ENCODE peak calls at places on chromosomes 13 and 19, in eight cellular contexts. Q is BJ, D is right lobe of liver, O is pancreas, R is IMR-90, W is heart left ventricle, U is endothelial cell of umbilical vein, G is nephron progenitor cell. N is an unnamed sample.

GRCh38 chr19:5479958-5480357 is 24.7 kb downstream of the ZNRF4 start:
- DNase-seq in Q (no peak), D (no peak), O (no peak), R (no peak), W (no peak), U (no peak), G (peak), N (no peak)

GRCh38 chr19:35478794-35479193 is 11.5 kb downstream of the KRTDAP start:
- DNase-seq in Q (no peak), D (no peak), O (no peak), R (no peak), W (no peak), U (no peak), G (no peak), N (no peak)

GRCh38 chr19:14004619-14005380 is 1.3 kb downstream of the RFX1 start:
- DNase-seq in Q (no peak), D (peak), O (peak), R (no peak), W (peak), U (peak), G (no peak), N (peak)

GRCh38 chr13:35468195-35468594 is 8.3 kb downstream of the MAB21L1 start:
- DNase-seq in Q (no peak), D (no peak), O (no peak), R (no peak), W (no peak), U (no peak), G (no peak), N (peak)

GRCh38 chr13:79909664-79910063 is 428.7 kb downstream of the NDFIP2 start:
- DNase-seq in Q (no peak), D (no peak), O (no peak), R (no peak), W (no peak), U (peak), G (no peak), N (no peak)

GRCh38 chr13:46773556-46773955 is 23.4 kb downstream of the ESD start:
- DNase-seq in Q (no peak), D (no peak), O (no peak), R (no peak), W (no peak), U (no peak), G (no peak), N (no peak)

GRCh38 chr19:18878058-18878797 is 17.7 kb downstream of the CERS1 start:
- DNase-seq in Q (no peak), D (no peak), O (no peak), R (no peak), W (no peak), U (no peak), G (no peak), N (no peak)

GRCh38 chr19:55377356-55378131 is 918 bp downstream of the TMEM190 start:
- DNase-seq in Q (no peak), D (peak), O (no peak), R (no peak), W (no peak), U (no peak), G (peak), N (no peak)

GRCh38 chr13:30477346-30478235 is 11.9 kb upstream of the HMGB1 start:
- DNase-seq in Q (no peak), D (no peak), O (no peak), R (no peak), W (no peak), U (no peak), G (no peak), N (no peak)

GRCh38 chr13:112441779-112442310 is 65.7 kb downstream of the SPACA7 start:
- DNase-seq in Q (no peak), D (no peak), O (no peak), R (no peak), W (no peak), U (no peak), G (no peak), N (no peak)

GRCh38 chr19:9913237-9914000 is 22.9 kb downstream of the OLFM2 start:
- DNase-seq in Q (no peak), D (peak), O (peak), R (no peak), W (no peak), U (no peak), G (peak), N (no peak)

GRCh38 chr13:58324130-58324529 is 692.6 kb downstream of the PCDH17 start:
- DNase-seq in Q (no peak), D (no peak), O (no peak), R (no peak), W (no peak), U (no peak), G (no peak), N (no peak)

GRCh38 chr19:5850189-5850588 is 1.1 kb downstream of the FUT3 start:
- DNase-seq in Q (no peak), D (no peak), O (no peak), R (no peak), W (no peak), U (no peak), G (no peak), N (no peak)

GRCh38 chr19:3175761-3176714 is 2.5 kb upstream of the S1PR4 start:
- DNase-seq in Q (peak), D (no peak), O (peak), R (peak), W (no peak), U (no peak), G (no peak), N (peak)

GRCh38 chr19:10685210-10685609 is 16.0 kb upstream of the QTRT1 start:
- DNase-seq in Q (no peak), D (no peak), O (no peak), R (no peak), W (no peak), U (no peak), G (no peak), N (no peak)

GRCh38 chr13:99873141-99873540 is 98.4 kb downstream of the ZIC5 start:
- DNase-seq in Q (no peak), D (no peak), O (no peak), R (no peak), W (no peak), U (no peak), G (no peak), N (no peak)

GRCh38 chr19:53545271-53546065 is 7.5 kb downstream of the ZNF331 start:
- DNase-seq in Q (peak), D (no peak), O (no peak), R (peak), W (no peak), U (peak), G (no peak), N (peak)

GRCh38 chr19:19081642-19082151 is 17.9 kb downstream of the SLC25A42 start:
- DNase-seq in Q (no peak), D (no peak), O (no peak), R (peak), W (peak), U (no peak), G (peak), N (peak)

DNA sequence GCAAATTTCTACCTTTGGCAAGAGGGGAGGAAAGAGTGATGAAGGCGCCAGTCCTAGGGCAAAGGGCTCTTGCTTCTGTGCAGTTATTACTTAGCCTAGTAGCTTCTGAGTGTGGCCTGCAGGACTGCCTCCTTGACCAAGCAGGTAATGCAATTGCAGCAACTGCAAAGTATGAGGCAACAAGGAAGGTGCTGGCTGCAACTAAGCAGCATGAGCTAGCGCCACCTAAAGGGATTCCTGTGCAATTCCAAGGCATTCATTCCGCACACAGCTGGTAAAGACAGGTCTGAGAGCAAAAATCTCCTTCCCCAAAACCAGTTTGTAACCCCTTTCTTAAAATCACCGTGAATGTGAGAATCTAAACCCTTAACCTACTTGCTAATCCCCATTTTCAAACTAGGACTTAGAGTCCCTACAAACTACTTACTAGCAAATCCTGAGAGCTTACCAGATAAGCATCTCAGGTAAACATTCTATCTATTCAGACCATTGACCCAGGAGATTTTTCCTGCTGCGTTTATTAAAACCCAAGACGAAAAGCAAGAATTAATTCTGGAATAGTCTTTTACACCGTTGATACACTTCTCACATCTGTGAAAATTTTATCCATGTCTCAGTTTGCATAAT is 62.9 kb downstream of the DCT start:
- DNase-seq in Q (no peak), D (peak), O (no peak), R (peak), W (no peak), U (peak), G (peak), N (no peak)
- TF ChIP-seq CTCF in Q (peak), D (peak), O (peak), R (peak), W (peak), U (peak), G (peak), N (peak)

DNA sequence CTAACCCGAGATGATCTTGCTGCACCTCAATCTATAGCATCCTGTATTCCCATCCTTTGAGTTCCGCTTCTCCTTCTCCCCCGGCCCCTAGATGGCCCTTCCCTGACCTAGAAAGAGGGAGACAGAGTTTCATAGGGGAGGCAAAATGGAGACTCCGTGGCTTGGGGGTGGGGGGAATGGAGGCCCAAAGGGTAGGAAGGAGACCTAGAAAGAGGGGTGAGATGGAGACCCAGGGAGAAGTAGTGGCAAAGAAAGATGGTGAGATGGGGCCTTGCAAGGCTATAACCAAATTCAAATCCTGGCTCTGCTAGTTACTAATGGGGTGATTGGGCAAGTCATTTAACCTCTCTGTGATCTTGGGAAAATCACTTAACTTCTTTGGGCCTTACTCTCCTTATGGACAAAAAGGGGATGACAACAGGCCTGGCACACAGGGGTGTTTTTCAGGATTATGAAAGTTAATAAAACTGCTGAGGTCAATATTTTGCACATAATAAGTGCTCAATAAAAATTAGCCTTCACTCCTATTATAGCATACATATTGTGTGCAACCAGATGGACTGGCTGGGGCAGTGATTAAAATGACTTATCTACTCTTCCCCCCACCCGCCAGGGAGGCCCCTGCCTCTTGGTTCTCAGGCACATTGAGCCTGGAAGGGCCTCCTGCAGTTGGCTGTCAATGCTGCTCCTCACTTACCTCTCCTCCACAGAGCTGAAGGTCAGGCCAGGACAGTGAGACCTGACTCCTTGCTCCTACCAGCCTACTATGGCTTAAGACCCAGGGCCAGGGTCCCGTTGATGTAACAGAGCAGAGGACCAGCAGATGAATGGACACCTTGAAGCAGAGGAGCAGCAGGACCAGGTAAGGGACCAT is 623 bp downstream of the SPHK2 start:
- DNase-seq in Q (no peak), D (no peak), O (peak), R (no peak), W (no peak), U (no peak), G (no peak), N (peak)
- TF ChIP-seq CTCF in Q (no peak), D (no peak), O (no peak), R (peak), W (no peak), U (no peak), G (no peak), N (no peak)

DNA sequence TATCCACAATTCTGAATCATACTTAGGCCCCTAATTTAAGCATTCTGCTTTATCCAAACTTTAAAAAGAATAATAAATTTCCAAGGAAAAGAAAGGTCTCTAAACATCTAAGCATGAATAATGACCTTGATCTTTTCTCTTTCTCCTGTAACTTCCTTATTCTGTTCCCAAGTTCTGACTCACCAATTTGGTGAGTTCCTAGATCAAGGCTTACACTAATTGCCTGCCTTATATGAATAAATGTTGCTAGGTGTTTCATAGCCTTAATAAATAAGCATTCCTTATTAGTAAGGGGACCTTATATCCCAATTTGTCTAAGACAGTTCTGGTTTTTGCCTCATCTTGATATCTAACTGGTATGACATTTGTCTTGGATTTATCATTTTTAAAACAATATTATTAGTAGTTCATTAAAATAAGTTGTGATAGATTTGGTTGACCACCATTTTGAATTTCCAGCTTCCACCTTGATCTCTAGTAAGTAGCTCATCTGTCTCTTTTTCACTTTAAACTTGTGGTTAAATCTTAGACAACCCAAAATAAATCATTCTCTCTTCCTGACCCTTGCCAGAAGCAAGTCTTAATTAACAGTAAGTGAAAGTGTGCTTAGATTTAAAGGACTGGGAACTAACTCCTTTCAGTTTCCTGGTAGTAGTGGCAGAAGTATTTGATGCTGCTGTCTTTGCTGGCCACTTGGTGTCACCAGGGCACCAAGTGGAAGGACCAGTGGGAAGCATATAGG is 121.2 kb upstream of the MLNR start:
- DNase-seq in Q (no peak), D (no peak), O (no peak), R (no peak), W (no peak), U (peak), G (no peak), N (peak)
- TF ChIP-seq CTCF in Q (peak), D (peak), O (no peak), R (peak), W (peak), U (peak), G (peak), N (peak)

GRCh38 chr19:17676295-17676694 is 11.9 kb downstream of the UNC13A start:
- DNase-seq in Q (no peak), D (no peak), O (no peak), R (no peak), W (no peak), U (no peak), G (no peak), N (no peak)

GRCh38 chr19:17678836-17679235 is 9.3 kb downstream of the UNC13A start:
- DNase-seq in Q (no peak), D (no peak), O (no peak), R (no peak), W (no peak), U (no peak), G (no peak), N (no peak)

GRCh38 chr19:17679526-17680234 is 8.5 kb downstream of the UNC13A start:
- DNase-seq in Q (no peak), D (no peak), O (no peak), R (no peak), W (no peak), U (no peak), G (no peak), N (no peak)

GRCh38 chr19:17673937-17674799 is 14.0 kb downstream of the UNC13A start:
- DNase-seq in Q (no peak), D (no peak), O (no peak), R (no peak), W (no peak), U (no peak), G (no peak), N (no peak)

DNA sequence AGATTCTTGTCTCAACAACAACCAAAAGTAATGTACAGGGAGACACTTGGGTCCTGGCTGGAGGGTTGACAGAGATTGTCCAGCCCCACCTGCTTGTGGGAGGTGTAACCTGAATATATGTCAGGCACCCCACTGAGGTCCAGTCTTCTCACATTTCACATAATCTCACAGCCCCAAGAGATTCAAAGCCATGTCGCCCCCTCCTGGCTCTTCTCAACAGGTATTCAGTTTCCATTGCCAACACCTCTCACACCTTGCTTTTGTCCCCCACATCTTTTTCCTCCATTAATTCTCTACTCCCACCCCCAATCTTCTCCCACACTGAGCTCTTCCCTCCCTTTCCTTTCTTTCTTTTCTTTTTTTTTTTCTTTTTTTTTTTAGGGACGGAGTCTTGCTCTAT is 11.2 kb downstream of the UNC13A start:
- DNase-seq in Q (no peak), D (no peak), O (no peak), R (no peak), W (no peak), U (no peak), G (no peak), N (no peak)
- TF ChIP-seq CTCF in Q (no peak), D (peak), O (no peak), R (peak), W (no peak), U (no peak), G (no peak), N (no peak)

DNA sequence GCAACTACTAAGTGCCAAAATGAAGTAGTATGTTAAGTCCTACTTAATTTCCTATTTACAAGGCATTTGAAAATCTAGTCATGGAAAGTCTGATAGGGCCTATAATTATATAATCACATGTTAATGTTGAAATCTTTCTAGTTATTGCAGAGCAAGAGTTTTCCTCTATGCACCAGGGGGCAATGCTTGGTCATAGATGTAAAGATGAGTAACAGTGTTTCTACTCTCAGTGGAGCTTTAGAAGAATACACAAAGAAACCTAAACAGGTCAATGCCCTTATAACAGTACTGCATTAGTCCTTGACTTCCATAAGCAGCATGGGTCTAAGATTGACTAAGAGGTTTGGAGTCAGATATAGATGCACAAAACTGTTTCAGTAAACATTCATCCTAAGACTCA is 218.7 kb downstream of the KCTD12 start:
- DNase-seq in Q (no peak), D (no peak), O (no peak), R (peak), W (peak), U (peak), G (no peak), N (peak)
- TF ChIP-seq CTCF in Q (peak), D (peak), O (no peak), R (peak), W (peak), U (peak), G (no peak), N (peak)

GRCh38 chr19:45924891-45925447 is 10.4 kb upstream of the NANOS2 start:
- DNase-seq in Q (no peak), D (no peak), O (no peak), R (no peak), W (no peak), U (no peak), G (no peak), N (no peak)

GRCh38 chr19:45931055-45931454 is 16.5 kb upstream of the NANOS2 start:
- DNase-seq in Q (no peak), D (no peak), O (no peak), R (no peak), W (no peak), U (no peak), G (no peak), N (no peak)

GRCh38 chr19:45922281-45922680 is 7.7 kb upstream of the NANOS2 start:
- DNase-seq in Q (no peak), D (no peak), O (no peak), R (no peak), W (no peak), U (no peak), G (no peak), N (no peak)

GRCh38 chr19:45929247-45929646 is 14.7 kb upstream of the NANOS2 start:
- DNase-seq in Q (no peak), D (no peak), O (no peak), R (no peak), W (no peak), U (no peak), G (no peak), N (no peak)

GRCh38 chr19:45927565-45928261 is 13.1 kb upstream of the NANOS2 start:
- DNase-seq in Q (peak), D (peak), O (peak), R (peak), W (peak), U (peak), G (peak), N (peak)
- TF ChIP-seq CTCF in Q (no peak), D (no peak), O (no peak), R (no peak), W (peak), U (no peak), G (no peak), N (no peak)